ENCODE peak calls at places on chromosomes 4 and X, in seven cellular contexts. O is HCT116, G is choroid plexus epithelial cell, F is fibroblast of lung, Z is OCI-LY7, E is coronary artery, P is GM06990. W is an unnamed sample.

GRCh38 chr4:54516556-54517215 is 141.1 kb upstream of the KIT start:
- DNase-seq in O (no peak), G (no peak), F (no peak), Z (no peak), E (no peak), P (no peak), W (peak)

GRCh38 chr4:70666369-70666768 is at the start of gene JCHAIN:
- DNase-seq in O (no peak), G (peak), F (peak), Z (peak), E (no peak), P (peak), W (peak)

GRCh38 chr4:145481164-145481941 is at the start of gene SMAD1:
- DNase-seq in O (peak), G (peak), F (peak), Z (peak), E (peak), P (peak), W (peak)

GRCh38 chrX:47384502-47384901 is 14.1 kb downstream of the ZNF157 start:
- DNase-seq in O (peak), G (peak), F (peak), Z (peak), E (no peak), P (peak), W (peak)

GRCh38 chr4:127047930-127048329 is 584.8 kb upstream of the INTU start:
- DNase-seq in O (no peak), G (no peak), F (peak), Z (no peak), E (no peak), P (no peak), W (peak)

GRCh38 chrX:41452972-41453371 is 5.8 kb downstream of the NYX start:
- DNase-seq in O (no peak), G (peak), F (no peak), Z (no peak), E (no peak), P (no peak), W (peak)

GRCh38 chr4:30770049-30770549 is 49.9 kb downstream of the PCDH7 start:
- DNase-seq in O (peak), G (peak), F (peak), Z (no peak), E (no peak), P (no peak), W (peak)

GRCh38 chr4:2006367-2006766 is 2.4 kb downstream of the NELFA start:
- DNase-seq in O (no peak), G (no peak), F (no peak), Z (no peak), E (no peak), P (no peak), W (no peak)

GRCh38 chrX:143378851-143379250 is 138.4 kb downstream of the SPANXN3 start:
- DNase-seq in O (no peak), G (no peak), F (no peak), Z (no peak), E (no peak), P (no peak), W (no peak)

GRCh38 chrX:71671043-71671829 is 3.9 kb downstream of the LOC101059915 start:
- DNase-seq in O (no peak), G (no peak), F (no peak), Z (no peak), E (no peak), P (no peak), W (no peak)

GRCh38 chr4:53012738-53013137 is 150.6 kb downstream of the RASL11B start:
- DNase-seq in O (no peak), G (peak), F (peak), Z (no peak), E (no peak), P (no peak), W (peak)

GRCh38 chr4:173413043-173413442 is 14.1 kb upstream of the SCRG1 start:
- DNase-seq in O (no peak), G (peak), F (peak), Z (no peak), E (no peak), P (no peak), W (peak)

GRCh38 chrX:129842510-129843208 is 1.0 kb downstream of the ZDHHC9 start:
- DNase-seq in O (no peak), G (peak), F (peak), Z (peak), E (no peak), P (no peak), W (peak)

GRCh38 chr4:96149911-96150310 is 310.0 kb downstream of the PDHA2 start:
- DNase-seq in O (no peak), G (no peak), F (no peak), Z (no peak), E (no peak), P (no peak), W (no peak)

GRCh38 chrX:112644713-112645112 is 35.0 kb downstream of the LHFPL1 start:
- DNase-seq in O (no peak), G (no peak), F (no peak), Z (no peak), E (no peak), P (no peak), W (no peak)

GRCh38 chrX:17854069-17854468 is 7.0 kb downstream of the RAI2 start:
- DNase-seq in O (no peak), G (no peak), F (no peak), Z (no peak), E (no peak), P (no peak), W (no peak)

GRCh38 chr4:40550900-40551546 is 78.6 kb downstream of the RBM47 start:
- DNase-seq in O (peak), G (peak), F (peak), Z (peak), E (no peak), P (peak), W (peak)

GRCh38 chrX:69232945-69233344 is 67.7 kb upstream of the PJA1 start:
- DNase-seq in O (no peak), G (peak), F (no peak), Z (no peak), E (no peak), P (no peak), W (no peak)

GRCh38 chr4:159141193-159141592 is 38.3 kb downstream of the RAPGEF2 start:
- DNase-seq in O (no peak), G (peak), F (peak), Z (no peak), E (no peak), P (no peak), W (peak)

GRCh38 chrX:40007746-40008705 is 89.7 kb downstream of the BCOR start:
- DNase-seq in O (no peak), G (no peak), F (no peak), Z (no peak), E (no peak), P (no peak), W (no peak)

GRCh38 chr4:10704050-10704810 is 19.7 kb upstream of the CLNK start:
- DNase-seq in O (no peak), G (no peak), F (peak), Z (no peak), E (no peak), P (no peak), W (no peak)

GRCh38 chr4:145763399-145763798 is 83.5 kb downstream of the C4orf51 start:
- DNase-seq in O (no peak), G (no peak), F (no peak), Z (no peak), E (no peak), P (no peak), W (no peak)

GRCh38 chrX:11756354-11757318 is 1.4 kb upstream of the MSL3 start:
- DNase-seq in O (no peak), G (peak), F (no peak), Z (no peak), E (no peak), P (no peak), W (peak)

GRCh38 chr4:80077639-80078038 is 4.6 kb upstream of the ANTXR2 start:
- DNase-seq in O (no peak), G (no peak), F (no peak), Z (no peak), E (no peak), P (no peak), W (peak)

GRCh38 chr4:78720994-78721677 is 55.0 kb upstream of the BMP2K start:
- DNase-seq in O (no peak), G (no peak), F (no peak), Z (peak), E (no peak), P (peak), W (no peak)

GRCh38 chrX:150405006-150405405 is 41.9 kb downstream of the MAMLD1 start:
- DNase-seq in O (no peak), G (peak), F (peak), Z (no peak), E (no peak), P (no peak), W (peak)

GRCh38 chr4:22336822-22337221 is 179.0 kb downstream of the ADGRA3 start:
- DNase-seq in O (no peak), G (no peak), F (no peak), Z (no peak), E (no peak), P (no peak), W (no peak)

GRCh38 chrX:149259241-149259640 is 245.9 kb downstream of the IDS start:
- DNase-seq in O (no peak), G (peak), F (peak), Z (no peak), E (no peak), P (no peak), W (no peak)

GRCh38 chrX:39642071-39642470 is 455.7 kb downstream of the BCOR start:
- DNase-seq in O (no peak), G (peak), F (peak), Z (no peak), E (no peak), P (no peak), W (peak)

GRCh38 chr4:182863501-182863900 is 53.7 kb downstream of the DCTD start:
- DNase-seq in O (no peak), G (no peak), F (no peak), Z (no peak), E (no peak), P (no peak), W (no peak)

GRCh38 chrX:47751670-47752069 is 85.0 kb upstream of the ZNF81 start:
- DNase-seq in O (peak), G (peak), F (no peak), Z (peak), E (no peak), P (peak), W (no peak)

GRCh38 chr4:1172971-1173757 is 781 bp upstream of the SPON2 start:
- DNase-seq in O (no peak), G (peak), F (peak), Z (no peak), E (peak), P (no peak), W (peak)

GRCh38 chr4:37890501-37891220 is at the start of gene TBC1D1:
- DNase-seq in O (no peak), G (no peak), F (no peak), Z (peak), E (peak), P (peak), W (no peak)

GRCh38 chr4:95761441-95761840 is 78.5 kb upstream of the PDHA2 start:
- DNase-seq in O (peak), G (peak), F (peak), Z (no peak), E (no peak), P (no peak), W (peak)

GRCh38 chr4:38716271-38716670 is 52.3 kb downstream of the KLF3 start:
- DNase-seq in O (no peak), G (no peak), F (no peak), Z (no peak), E (no peak), P (no peak), W (no peak)

GRCh38 chr4:99117876-99118693 is 26.0 kb downstream of the ADH4 start:
- DNase-seq in O (no peak), G (peak), F (peak), Z (peak), E (no peak), P (no peak), W (peak)

GRCh38 chr4:150909116-150909515 is 106.0 kb downstream of the LRBA start:
- DNase-seq in O (no peak), G (no peak), F (no peak), Z (no peak), E (no peak), P (no peak), W (no peak)

GRCh38 chr4:168514249-168514852 is 17.5 kb downstream of the PALLD start:
- DNase-seq in O (no peak), G (peak), F (peak), Z (peak), E (no peak), P (no peak), W (peak)

DNA sequence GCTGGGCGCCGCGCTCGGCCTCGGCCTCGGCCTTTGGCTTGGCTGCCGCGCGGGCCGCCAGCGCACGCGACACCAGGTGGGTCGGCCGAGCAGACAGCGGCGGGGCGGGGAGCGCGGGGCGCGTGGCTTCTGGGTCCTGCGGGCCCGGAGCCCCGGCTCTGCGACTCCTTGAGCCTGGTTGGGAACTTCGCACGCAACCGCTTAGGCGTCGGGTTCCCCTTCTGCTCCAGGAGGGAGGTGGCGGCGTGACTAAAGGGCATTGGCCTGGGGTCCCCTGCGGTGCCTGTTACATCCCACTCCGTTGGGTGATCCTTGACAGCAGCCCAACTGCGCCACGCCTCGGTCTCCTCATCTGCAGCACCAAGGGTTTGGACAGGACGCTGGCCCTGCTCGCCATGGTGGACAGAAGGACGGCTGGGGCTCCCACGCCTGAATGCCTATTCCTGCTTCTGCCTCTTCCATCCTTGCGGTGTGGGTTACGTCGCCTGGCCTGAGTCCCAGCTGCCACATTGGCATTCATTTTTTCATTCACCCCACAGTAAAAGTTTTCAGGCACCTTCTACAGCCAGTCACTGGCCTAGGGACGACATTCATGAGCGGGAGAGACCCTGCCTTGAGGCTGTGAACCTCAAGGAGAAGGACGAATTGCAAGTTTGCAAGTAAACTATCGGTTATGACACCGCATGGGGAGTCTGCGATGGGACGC is 631 bp downstream of the EVC start:
- DNase-seq in O (no peak), G (peak), F (peak), Z (no peak), E (no peak), P (peak), W (peak)
- TF ChIP-seq CTCF in O (no peak), G (no peak), F (peak), Z (no peak), E (no peak), P (no peak), W (no peak)

GRCh38 chr4:8681391-8681790 is 88.8 kb downstream of the CPZ start:
- DNase-seq in O (no peak), G (no peak), F (no peak), Z (no peak), E (peak), P (no peak), W (no peak)
- H3K4me3 ChIP-seq in O (no peak), G (no peak), F (no peak), Z (no peak), E (no peak), P (no peak), W (no peak)

GRCh38 chr4:20423420-20423819 is 171.7 kb downstream of the SLIT2 start:
- DNase-seq in O (no peak), G (no peak), F (no peak), Z (no peak), E (no peak), P (no peak), W (no peak)
- TF ChIP-seq CTCF in O (no peak), G (no peak), F (no peak), Z (no peak), E (no peak), P (no peak), W (peak)

GRCh38 chrX:10618911-10619310 is 1.5 kb downstream of the MID1 start:
- DNase-seq in O (no peak), G (no peak), F (no peak), Z (no peak), E (no peak), P (no peak), W (peak)

GRCh38 chrX:10617964-10618342 is 2.4 kb downstream of the MID1 start:
- DNase-seq in O (no peak), G (no peak), F (no peak), Z (no peak), E (no peak), P (no peak), W (peak)

GRCh38 chrX:10619311-10620015 is 922 bp downstream of the MID1 start:
- DNase-seq in O (no peak), G (peak), F (no peak), Z (no peak), E (no peak), P (no peak), W (peak)

GRCh38 chrX:10622197-10622596 is 1.8 kb upstream of the MID1 start:
- DNase-seq in O (no peak), G (no peak), F (no peak), Z (no peak), E (no peak), P (no peak), W (no peak)

GRCh38 chrX:10620121-10620699 is at the start of gene MID1:
- DNase-seq in O (peak), G (peak), F (peak), Z (no peak), E (peak), P (peak), W (peak)
- H3K4me3 ChIP-seq in O (peak), G (peak), F (peak), Z (no peak), E (peak), P (peak), W (peak)

GRCh38 chr4:113849771-113850170 is 88.2 kb upstream of the CAMK2D start:
- DNase-seq in O (no peak), G (peak), F (peak), Z (no peak), E (no peak), P (no peak), W (peak)
- TF ChIP-seq CTCF in O (no peak), G (no peak), F (no peak), Z (no peak), E (no peak), P (no peak), W (no peak)

GRCh38 chrX:43971966-43972961 is 926 bp downstream of the NDP start:
- DNase-seq in O (no peak), G (peak), F (peak), Z (no peak), E (no peak), P (no peak), W (peak)
- H3K4me3 ChIP-seq in O (no peak), G (peak), F (peak), Z (no peak), E (peak), P (no peak), W (peak)

GRCh38 chr4:137981277-137981676 is 260.9 kb downstream of the SLC7A11 start:
- DNase-seq in O (peak), G (peak), F (peak), Z (no peak), E (no peak), P (no peak), W (peak)

GRCh38 chr4:137980641-137981040 is 261.5 kb downstream of the SLC7A11 start:
- DNase-seq in O (no peak), G (no peak), F (no peak), Z (no peak), E (no peak), P (no peak), W (no peak)
- TF ChIP-seq CTCF in O (no peak), G (no peak), F (no peak), Z (no peak), E (no peak), P (no peak), W (no peak)